ENCODE peak calls at places on chromosomes 11 and 22, in seven cellular contexts. One of them, this sample, is unnamed.

GRCh38 chr11:106133529-106133928 is 56.1 kb downstream of the AASDHPPT start:
- DNase-seq in AG10803: no peak
- DNase-seq in stimulated activated CD8-positive, alpha-beta memory T cell treated with anti-CD3 and anti-CD28 coated beads, Interleukin-4, amount 100 ng/mL, for 1 hour: no peak
- DNase-seq in H54: no peak
- DNase-seq in NCI-H1436 treated with DMSO at 0.1 percent for 48 hours: no peak
- DNase-seq in neural crest cell: no peak
- DNase-seq in activated CD4-positive, CD25-positive, alpha-beta regulatory T cell: no peak
- DNase-seq in this sample: no peak

GRCh38 chr11:44575288-44575672 is 9.8 kb downstream of the CD82 start:
- DNase-seq in H54: peak
- DNase-seq in neural crest cell: no peak
- DNase-seq in AG10803: peak
- DNase-seq in activated CD4-positive, CD25-positive, alpha-beta regulatory T cell: no peak
- DNase-seq in stimulated activated CD8-positive, alpha-beta memory T cell treated with anti-CD3 and anti-CD28 coated beads, Interleukin-4, amount 100 ng/mL, for 1 hour: no peak
- DNase-seq in NCI-H1436 treated with DMSO at 0.1 percent for 48 hours: no peak
- DNase-seq in this sample: no peak

GRCh38 chr11:61834278-61835004 is 6.3 kb downstream of the FADS2 start:
- DNase-seq in NCI-H1436 treated with DMSO at 0.1 percent for 48 hours: peak
- DNase-seq in AG10803: peak
- DNase-seq in H54: no peak
- DNase-seq in neural crest cell: peak
- DNase-seq in stimulated activated CD8-positive, alpha-beta memory T cell treated with anti-CD3 and anti-CD28 coated beads, Interleukin-4, amount 100 ng/mL, for 1 hour: peak
- DNase-seq in activated CD4-positive, CD25-positive, alpha-beta regulatory T cell: no peak
- DNase-seq in this sample: no peak

GRCh38 chr11:77206264-77207018 is 78.4 kb downstream of the MYO7A start:
- DNase-seq in H54: no peak
- DNase-seq in AG10803: no peak
- DNase-seq in NCI-H1436 treated with DMSO at 0.1 percent for 48 hours: no peak
- DNase-seq in neural crest cell: no peak
- DNase-seq in stimulated activated CD8-positive, alpha-beta memory T cell treated with anti-CD3 and anti-CD28 coated beads, Interleukin-4, amount 100 ng/mL, for 1 hour: no peak
- DNase-seq in activated CD4-positive, CD25-positive, alpha-beta regulatory T cell: no peak
- DNase-seq in this sample: no peak

GRCh38 chr22:48492371-48493320 is 1335.0 kb downstream of the BRD1 start:
- DNase-seq in H54: peak
- DNase-seq in neural crest cell: peak
- DNase-seq in AG10803: peak
- DNase-seq in stimulated activated CD8-positive, alpha-beta memory T cell treated with anti-CD3 and anti-CD28 coated beads, Interleukin-4, amount 100 ng/mL, for 1 hour: no peak
- DNase-seq in NCI-H1436 treated with DMSO at 0.1 percent for 48 hours: no peak
- DNase-seq in activated CD4-positive, CD25-positive, alpha-beta regulatory T cell: no peak
- DNase-seq in this sample: no peak

GRCh38 chr11:58957922-58958321 is 18.6 kb downstream of the GLYATL1 start:
- DNase-seq in NCI-H1436 treated with DMSO at 0.1 percent for 48 hours: no peak
- DNase-seq in activated CD4-positive, CD25-positive, alpha-beta regulatory T cell: no peak
- DNase-seq in stimulated activated CD8-positive, alpha-beta memory T cell treated with anti-CD3 and anti-CD28 coated beads, Interleukin-4, amount 100 ng/mL, for 1 hour: no peak
- DNase-seq in AG10803: peak
- DNase-seq in H54: no peak
- DNase-seq in neural crest cell: no peak
- DNase-seq in this sample: no peak

GRCh38 chr11:77151804-77152513 is 23.9 kb downstream of the MYO7A start:
- DNase-seq in AG10803: peak
- DNase-seq in neural crest cell: no peak
- DNase-seq in stimulated activated CD8-positive, alpha-beta memory T cell treated with anti-CD3 and anti-CD28 coated beads, Interleukin-4, amount 100 ng/mL, for 1 hour: no peak
- DNase-seq in H54: no peak
- DNase-seq in NCI-H1436 treated with DMSO at 0.1 percent for 48 hours: no peak
- DNase-seq in activated CD4-positive, CD25-positive, alpha-beta regulatory T cell: no peak
- DNase-seq in this sample: no peak

GRCh38 chr11:132072880-132073213 is 702.4 kb downstream of the NTM start:
- DNase-seq in activated CD4-positive, CD25-positive, alpha-beta regulatory T cell: no peak
- DNase-seq in AG10803: peak
- DNase-seq in stimulated activated CD8-positive, alpha-beta memory T cell treated with anti-CD3 and anti-CD28 coated beads, Interleukin-4, amount 100 ng/mL, for 1 hour: no peak
- DNase-seq in NCI-H1436 treated with DMSO at 0.1 percent for 48 hours: no peak
- DNase-seq in H54: no peak
- DNase-seq in neural crest cell: no peak
- DNase-seq in this sample: no peak

GRCh38 chr22:33405194-33405593 is 347.0 kb upstream of the SYN3 start:
- DNase-seq in activated CD4-positive, CD25-positive, alpha-beta regulatory T cell: no peak
- DNase-seq in stimulated activated CD8-positive, alpha-beta memory T cell treated with anti-CD3 and anti-CD28 coated beads, Interleukin-4, amount 100 ng/mL, for 1 hour: no peak
- DNase-seq in H54: no peak
- DNase-seq in neural crest cell: no peak
- DNase-seq in AG10803: no peak
- DNase-seq in NCI-H1436 treated with DMSO at 0.1 percent for 48 hours: no peak
- DNase-seq in this sample: no peak